ENCODE peak calls at places on chromosome 3, in ten cellular contexts. F is osteoblast, J is OCI-LY7, I is heart left ventricle, Q is fibroblast of lung, H is A549, A is stomach, U is SJSA1, B is A673, D is body of pancreas. R is an unnamed sample. For H3K4me1, the result is how much of the 10 kb centered on the place peaks cover.

GRCh38 chr3:70748593-70748992 is 436.2 kb upstream of the MDFIC2 start:
- DNase-seq in F (no peak), J (no peak), I (no peak), Q (no peak), H (no peak), A (no peak), U (no peak), B (peak), D (no peak), R (no peak)

GRCh38 chr3:69568926-69569325 is 170.3 kb upstream of the MITF start:
- DNase-seq in F (no peak), J (no peak), I (no peak), Q (peak), H (no peak), A (no peak), U (no peak), B (no peak), D (no peak), R (no peak)

GRCh38 chr3:154125378-154126030 is 4.3 kb downstream of the ARHGEF26 start:
- DNase-seq in F (no peak), J (no peak), I (no peak), Q (no peak), H (no peak), A (no peak), U (no peak), B (no peak), D (no peak), R (no peak)

GRCh38 chr3:79887203-79887602 is 119.4 kb upstream of the ROBO1 start:
- DNase-seq in F (no peak), J (no peak), I (no peak), Q (no peak), H (no peak), A (no peak), U (no peak), B (no peak), D (no peak), R (no peak)

GRCh38 chr3:175601521-175601920 is 742.4 kb downstream of the NAALADL2 start:
- DNase-seq in F (peak), J (no peak), I (no peak), Q (no peak), H (no peak), A (no peak), U (no peak), B (no peak), D (no peak), R (no peak)

GRCh38 chr3:114362815-114363214 is 69.0 kb downstream of the TIGIT start:
- DNase-seq in F (no peak), J (peak), I (no peak), Q (peak), H (peak), A (no peak), U (no peak), B (peak), D (no peak), R (no peak)

GRCh38 chr3:177279118-177279815 is 82.0 kb upstream of the TBL1XR1 start:
- DNase-seq in F (no peak), J (no peak), I (no peak), Q (no peak), H (no peak), A (peak), U (no peak), B (no peak), D (no peak), R (no peak)

GRCh38 chr3:197854596-197855343 is 63.7 kb downstream of the LRCH3 start:
- DNase-seq in F (peak), J (no peak), I (no peak), Q (peak), H (no peak), A (no peak), U (peak), B (peak), D (no peak), R (no peak)

GRCh38 chr3:183306798-183307671 is 54.0 kb downstream of the B3GNT5 start:
- DNase-seq in F (no peak), J (peak), I (peak), Q (peak), H (no peak), A (peak), U (peak), B (peak), D (peak), R (peak)

GRCh38 chr3:116067275-116067674 is 378.0 kb downstream of the LSAMP start:
- DNase-seq in F (no peak), J (no peak), I (no peak), Q (no peak), H (no peak), A (no peak), U (no peak), B (peak), D (no peak), R (no peak)

GRCh38 chr3:192930585-192930984 is 12.9 kb upstream of the MB21D2 start:
- DNase-seq in F (no peak), J (no peak), I (no peak), Q (no peak), H (no peak), A (no peak), U (no peak), B (no peak), D (no peak), R (no peak)

GRCh38 chr3:43958973-43959372 is 268.2 kb downstream of the ABHD5 start:
- DNase-seq in F (no peak), J (no peak), I (no peak), Q (no peak), H (no peak), A (no peak), U (no peak), B (no peak), D (no peak), R (no peak)

GRCh38 chr3:126676919-126677705 is 22.2 kb upstream of the TXNRD3 start:
- DNase-seq in F (peak), J (no peak), I (no peak), Q (no peak), H (no peak), A (no peak), U (no peak), B (no peak), D (no peak), R (no peak)
- H3K4me1 ChIP-seq in F (under half), J (under half), I (under half), Q (under half), H (under half), A (under half), U (under half), B (under half), D (under half), R (under half)

GRCh38 chr3:172287811-172288477 is 160.3 kb downstream of the GHSR start:
- DNase-seq in F (no peak), J (no peak), I (peak), Q (no peak), H (no peak), A (no peak), U (no peak), B (no peak), D (no peak), R (no peak)

GRCh38 chr3:172288625-172289024 is 159.6 kb downstream of the GHSR start:
- DNase-seq in F (no peak), J (no peak), I (no peak), Q (no peak), H (no peak), A (no peak), U (no peak), B (no peak), D (no peak), R (no peak)

GRCh38 chr3:172290457-172290856 is 157.8 kb downstream of the GHSR start:
- DNase-seq in F (no peak), J (no peak), I (no peak), Q (no peak), H (no peak), A (no peak), U (no peak), B (no peak), D (no peak), R (no peak)

GRCh38 chr3:172291650-172292049 is 156.6 kb downstream of the GHSR start:
- DNase-seq in F (no peak), J (no peak), I (no peak), Q (no peak), H (no peak), A (no peak), U (no peak), B (no peak), D (no peak), R (no peak)

GRCh38 chr3:172289583-172289982 is 158.7 kb downstream of the GHSR start:
- DNase-seq in F (no peak), J (no peak), I (peak), Q (no peak), H (no peak), A (no peak), U (no peak), B (no peak), D (peak), R (peak)
- H3K4me1 ChIP-seq in F (under half), J (under half), I (half or more), Q (under half), H (under half), A (under half), U (under half), B (under half), D (under half), R (under half)

GRCh38 chr3:56970401-56971002 is 90.0 kb upstream of the SPATA12 start:
- DNase-seq in F (no peak), J (peak), I (no peak), Q (no peak), H (no peak), A (no peak), U (no peak), B (no peak), D (no peak), R (no peak)

GRCh38 chr3:56966509-56966908 is 94.0 kb upstream of the SPATA12 start:
- DNase-seq in F (no peak), J (no peak), I (no peak), Q (no peak), H (no peak), A (no peak), U (no peak), B (no peak), D (no peak), R (no peak)

GRCh38 chr3:56971261-56971660 is 89.2 kb upstream of the SPATA12 start:
- DNase-seq in F (no peak), J (no peak), I (no peak), Q (no peak), H (no peak), A (no peak), U (no peak), B (no peak), D (no peak), R (no peak)

GRCh38 chr3:56971816-56972215 is 88.6 kb upstream of the SPATA12 start:
- DNase-seq in F (no peak), J (no peak), I (no peak), Q (no peak), H (no peak), A (no peak), U (no peak), B (no peak), D (no peak), R (no peak)

GRCh38 chr3:56969851-56970250 is 90.6 kb upstream of the SPATA12 start:
- DNase-seq in F (no peak), J (no peak), I (no peak), Q (no peak), H (no peak), A (no peak), U (no peak), B (no peak), D (no peak), R (no peak)
- H3K4me1 ChIP-seq in F (under half), J (under half), I (under half), Q (under half), H (under half), A (under half), U (under half), B (under half), D (under half), R (under half)

DNA sequence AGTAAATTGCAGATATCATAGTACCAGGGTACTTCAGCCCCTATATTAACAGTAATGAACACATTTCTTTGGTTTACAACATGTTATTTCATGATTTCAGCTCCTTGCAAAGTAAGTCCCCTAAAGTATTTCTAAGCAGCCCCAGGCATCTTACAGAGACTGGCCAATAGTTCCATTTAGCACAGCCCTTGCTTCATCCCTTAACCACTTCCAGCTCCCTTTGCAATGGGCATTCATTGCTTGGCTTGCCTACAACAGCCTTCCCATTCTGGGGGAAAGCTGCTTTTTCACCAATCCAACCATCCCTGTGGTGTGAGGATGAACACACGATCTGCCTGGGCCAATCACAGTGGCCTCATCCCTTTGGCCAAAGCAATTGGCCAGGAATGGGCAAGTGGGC is 67.2 kb upstream of the XCR1 start:
- DNase-seq in F (no peak), J (no peak), I (no peak), Q (no peak), H (no peak), A (no peak), U (no peak), B (no peak), D (no peak), R (no peak)
- H3K4me1 ChIP-seq in F (under half), J (half or more), I (under half), Q (under half), H (under half), A (under half), U (under half), B (under half), D (under half), R (under half)

DNA sequence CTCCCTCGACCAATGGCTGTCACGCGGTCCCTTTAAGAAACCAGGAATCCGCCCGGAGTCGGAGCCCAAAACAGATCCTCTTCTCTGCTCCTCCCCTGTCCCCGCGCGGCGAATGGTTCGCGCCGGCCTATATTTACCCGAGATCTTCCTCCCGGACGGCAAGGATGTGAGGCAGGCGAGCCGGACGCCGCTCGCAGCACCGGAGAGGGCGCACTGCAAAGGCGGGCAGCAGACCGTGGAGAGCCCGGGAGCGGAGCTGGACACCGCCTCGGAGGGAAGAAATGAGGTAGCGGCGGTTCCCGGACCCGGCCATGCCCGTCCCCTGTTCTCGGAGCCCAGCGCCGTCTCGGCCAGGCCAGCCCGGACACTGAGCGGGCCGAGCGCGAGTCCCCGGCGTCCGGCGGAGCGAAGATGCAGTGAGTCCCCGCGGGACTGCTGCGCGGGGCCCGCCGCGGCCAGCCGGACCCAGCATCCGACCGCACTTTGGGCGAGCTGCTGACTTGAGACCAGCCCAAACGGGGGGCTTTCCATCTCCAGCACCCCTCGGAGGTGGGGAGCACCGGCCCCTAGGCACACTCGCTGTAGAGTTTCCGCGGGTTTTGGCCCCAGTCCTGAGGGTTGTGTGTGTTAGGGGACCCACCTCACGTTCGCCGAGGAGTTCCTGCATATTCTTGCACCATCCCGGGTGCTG is at the start of gene FAM43A:
- DNase-seq in F (peak), J (peak), I (peak), Q (peak), H (peak), A (peak), U (peak), B (peak), D (peak), R (peak)
- H3K4me1 ChIP-seq in F (under half), J (half or more), I (half or more), Q (under half), H (under half), A (under half), U (half or more), B (under half), D (under half), R (under half)

GRCh38 chr3:152384412-152384811 is 115.7 kb downstream of the MBNL1 start:
- DNase-seq in F (no peak), J (no peak), I (no peak), Q (no peak), H (no peak), A (no peak), U (no peak), B (no peak), D (no peak), R (no peak)

GRCh38 chr3:152388631-152389030 is 119.9 kb downstream of the MBNL1 start:
- DNase-seq in F (no peak), J (no peak), I (no peak), Q (no peak), H (no peak), A (no peak), U (no peak), B (no peak), D (no peak), R (no peak)

GRCh38 chr3:152385761-152386160 is 117.0 kb downstream of the MBNL1 start:
- DNase-seq in F (no peak), J (no peak), I (no peak), Q (peak), H (no peak), A (no peak), U (no peak), B (no peak), D (no peak), R (no peak)

GRCh38 chr3:152383136-152383606 is 114.4 kb downstream of the MBNL1 start:
- DNase-seq in F (no peak), J (no peak), I (no peak), Q (no peak), H (no peak), A (no peak), U (no peak), B (no peak), D (no peak), R (no peak)

DNA sequence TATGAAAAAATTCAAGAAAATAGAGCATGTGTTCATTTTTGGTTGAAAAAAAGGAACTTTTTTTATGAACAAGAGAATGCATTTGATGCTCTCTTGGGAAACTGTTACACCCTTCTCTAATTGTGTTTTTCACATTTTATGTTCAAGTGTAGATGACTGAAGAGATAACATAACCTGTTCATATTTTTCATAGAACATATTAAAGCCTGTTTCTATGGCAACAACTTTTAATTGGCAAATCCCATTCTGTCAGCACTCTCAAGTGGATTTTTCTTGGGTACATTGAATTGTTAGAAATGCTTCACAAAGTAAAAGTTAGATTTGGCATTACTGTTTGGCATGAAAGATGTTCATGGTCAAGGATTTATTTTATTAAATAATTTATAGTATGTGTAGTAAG is 117.5 kb downstream of the MBNL1 start:
- DNase-seq in F (no peak), J (no peak), I (no peak), Q (no peak), H (no peak), A (no peak), U (no peak), B (no peak), D (no peak), R (no peak)
- H3K4me1 ChIP-seq in F (under half), J (under half), I (half or more), Q (under half), H (half or more), A (under half), U (under half), B (under half), D (half or more), R (under half)

GRCh38 chr3:100165926-100166550 is 51.7 kb upstream of the FILIP1L start:
- DNase-seq in F (no peak), J (no peak), I (no peak), Q (no peak), H (no peak), A (no peak), U (no peak), B (no peak), D (no peak), R (no peak)
- H3K4me1 ChIP-seq in F (under half), J (under half), I (half or more), Q (under half), H (under half), A (under half), U (under half), B (under half), D (under half), R (under half)

R was measured in right cardiac atrium.